ENCODE peak calls at places on chromosome 3, in eight cellular contexts. One of them, this sample, is unnamed.

GRCh38 chr3:132445812-132446211 is 28.5 kb downstream of the DNAJC13 start:
- DNase-seq in tibial artery: no peak
- DNase-seq in CD4-positive, alpha-beta memory T cell: no peak
- DNase-seq in adrenal gland: no peak
- DNase-seq in fibroblast of lung: peak; percentile 75
- DNase-seq in SJCRH30: peak; percentile 14
- DNase-seq in vagina: no peak
- DNase-seq in transverse colon: no peak
- DNase-seq in this sample: no peak

GRCh38 chr3:8712045-8712870 is 21.3 kb upstream of the CAV3 start:
- DNase-seq in tibial artery: no peak
- DNase-seq in CD4-positive, alpha-beta memory T cell: no peak
- DNase-seq in adrenal gland: no peak
- DNase-seq in fibroblast of lung: peak; percentile 59
- DNase-seq in SJCRH30: peak; percentile 97
- DNase-seq in vagina: no peak
- DNase-seq in transverse colon: no peak
- DNase-seq in this sample: no peak

GRCh38 chr3:164418426-164418825 is 659.9 kb downstream of the SI start:
- DNase-seq in tibial artery: no peak
- DNase-seq in CD4-positive, alpha-beta memory T cell: no peak
- DNase-seq in adrenal gland: no peak
- DNase-seq in fibroblast of lung: no peak
- DNase-seq in SJCRH30: no peak
- DNase-seq in vagina: no peak
- DNase-seq in transverse colon: peak; percentile 20
- DNase-seq in this sample: no peak

GRCh38 chr3:195900426-195901355 is 7.7 kb downstream of the TNK2 start:
- DNase-seq in tibial artery: peak; percentile 58
- DNase-seq in CD4-positive, alpha-beta memory T cell: no peak
- DNase-seq in adrenal gland: peak; percentile 51
- DNase-seq in fibroblast of lung: peak; percentile 56
- DNase-seq in SJCRH30: no peak
- DNase-seq in vagina: no peak
- DNase-seq in transverse colon: peak; percentile 46
- DNase-seq in this sample: no peak

GRCh38 chr3:162007722-162008121 is 511.1 kb downstream of the OTOL1 start:
- DNase-seq in tibial artery: no peak
- DNase-seq in CD4-positive, alpha-beta memory T cell: no peak
- DNase-seq in adrenal gland: no peak
- DNase-seq in fibroblast of lung: peak; percentile 31
- DNase-seq in SJCRH30: no peak
- DNase-seq in vagina: no peak
- DNase-seq in transverse colon: no peak
- DNase-seq in this sample: no peak

GRCh38 chr3:49790626-49791411 is 4.5 kb upstream of the IP6K1 start:
- DNase-seq in tibial artery: no peak
- DNase-seq in CD4-positive, alpha-beta memory T cell: no peak
- DNase-seq in adrenal gland: no peak
- DNase-seq in fibroblast of lung: no peak
- DNase-seq in SJCRH30: no peak
- DNase-seq in vagina: no peak
- DNase-seq in transverse colon: no peak
- DNase-seq in this sample: no peak

GRCh38 chr3:25962255-25962654 is 172.4 kb downstream of the OXSM start:
- DNase-seq in tibial artery: no peak
- DNase-seq in CD4-positive, alpha-beta memory T cell: no peak
- DNase-seq in adrenal gland: no peak
- DNase-seq in fibroblast of lung: no peak
- DNase-seq in SJCRH30: no peak
- DNase-seq in vagina: no peak
- DNase-seq in transverse colon: no peak
- DNase-seq in this sample: peak; percentile 11

GRCh38 chr3:152682477-152682876 is 152.5 kb upstream of the P2RY1 start:
- DNase-seq in tibial artery: no peak
- DNase-seq in CD4-positive, alpha-beta memory T cell: no peak
- DNase-seq in adrenal gland: no peak
- DNase-seq in fibroblast of lung: no peak
- DNase-seq in SJCRH30: no peak
- DNase-seq in vagina: no peak
- DNase-seq in transverse colon: no peak
- DNase-seq in this sample: no peak

GRCh38 chr3:73804204-73804603 is 179.5 kb upstream of the PDZRN3 start:
- DNase-seq in tibial artery: no peak
- DNase-seq in CD4-positive, alpha-beta memory T cell: no peak
- DNase-seq in adrenal gland: no peak
- DNase-seq in fibroblast of lung: no peak
- DNase-seq in SJCRH30: no peak
- DNase-seq in vagina: no peak
- DNase-seq in transverse colon: no peak
- DNase-seq in this sample: no peak

GRCh38 chr3:181383760-181384159 is 328.0 kb upstream of the SOX2 start:
- DNase-seq in tibial artery: no peak
- DNase-seq in CD4-positive, alpha-beta memory T cell: no peak
- DNase-seq in adrenal gland: no peak
- DNase-seq in fibroblast of lung: no peak
- DNase-seq in SJCRH30: no peak
- DNase-seq in vagina: no peak
- DNase-seq in transverse colon: no peak
- DNase-seq in this sample: no peak

GRCh38 chr3:139103484-139103883 is 58.8 kb upstream of the PRR23C start:
- DNase-seq in tibial artery: no peak
- DNase-seq in CD4-positive, alpha-beta memory T cell: no peak
- DNase-seq in adrenal gland: no peak
- DNase-seq in fibroblast of lung: no peak
- DNase-seq in SJCRH30: no peak
- DNase-seq in vagina: no peak
- DNase-seq in transverse colon: no peak
- DNase-seq in this sample: no peak

GRCh38 chr3:130635978-130636377 is 110.7 kb downstream of the PIK3R4 start:
- DNase-seq in tibial artery: no peak
- DNase-seq in CD4-positive, alpha-beta memory T cell: no peak
- DNase-seq in adrenal gland: no peak
- DNase-seq in fibroblast of lung: no peak
- DNase-seq in SJCRH30: no peak
- DNase-seq in vagina: no peak
- DNase-seq in transverse colon: no peak
- DNase-seq in this sample: no peak

GRCh38 chr3:160343132-160343531 is 55.9 kb downstream of the IFT80 start:
- DNase-seq in tibial artery: no peak
- DNase-seq in CD4-positive, alpha-beta memory T cell: no peak
- DNase-seq in adrenal gland: no peak
- DNase-seq in fibroblast of lung: peak; percentile 49
- DNase-seq in SJCRH30: no peak
- DNase-seq in vagina: no peak
- DNase-seq in transverse colon: no peak
- DNase-seq in this sample: no peak

GRCh38 chr3:190073264-190073663 is 47.4 kb downstream of the P3H2 start:
- DNase-seq in tibial artery: no peak
- DNase-seq in CD4-positive, alpha-beta memory T cell: no peak
- DNase-seq in adrenal gland: no peak
- DNase-seq in fibroblast of lung: no peak
- DNase-seq in SJCRH30: no peak
- DNase-seq in vagina: no peak
- DNase-seq in transverse colon: peak; percentile 18
- DNase-seq in this sample: no peak

GRCh38 chr3:98359993-98360675 is 6.5 kb downstream of the OR5K4 start:
- DNase-seq in tibial artery: no peak
- DNase-seq in CD4-positive, alpha-beta memory T cell: no peak
- DNase-seq in adrenal gland: no peak
- DNase-seq in fibroblast of lung: no peak
- DNase-seq in SJCRH30: no peak
- DNase-seq in vagina: no peak
- DNase-seq in transverse colon: no peak
- DNase-seq in this sample: no peak

GRCh38 chr3:44915702-44916438 is 41.5 kb downstream of the TGM4 start:
- DNase-seq in tibial artery: no peak
- DNase-seq in CD4-positive, alpha-beta memory T cell: no peak
- DNase-seq in adrenal gland: no peak
- DNase-seq in fibroblast of lung: peak; percentile 28
- DNase-seq in SJCRH30: no peak
- DNase-seq in vagina: no peak
- DNase-seq in transverse colon: no peak
- DNase-seq in this sample: no peak

GRCh38 chr3:61452536-61452991 is 108.8 kb upstream of the PTPRG start:
- DNase-seq in tibial artery: no peak
- DNase-seq in CD4-positive, alpha-beta memory T cell: no peak
- DNase-seq in adrenal gland: no peak
- DNase-seq in fibroblast of lung: peak; percentile 45
- DNase-seq in SJCRH30: no peak
- DNase-seq in vagina: no peak
- DNase-seq in transverse colon: no peak
- DNase-seq in this sample: no peak

GRCh38 chr3:48716508-48716981 is 476 bp downstream of the IP6K2 start:
- DNase-seq in tibial artery: no peak
- DNase-seq in CD4-positive, alpha-beta memory T cell: peak; percentile 28
- DNase-seq in adrenal gland: no peak
- DNase-seq in fibroblast of lung: no peak
- DNase-seq in SJCRH30: no peak
- DNase-seq in vagina: no peak
- DNase-seq in transverse colon: peak; percentile 35
- DNase-seq in this sample: no peak

GRCh38 chr3:108008931-108009635 is 81.7 kb downstream of the CD47 start:
- DNase-seq in tibial artery: no peak
- DNase-seq in CD4-positive, alpha-beta memory T cell: no peak
- DNase-seq in adrenal gland: no peak
- DNase-seq in fibroblast of lung: no peak
- DNase-seq in SJCRH30: no peak
- DNase-seq in vagina: no peak
- DNase-seq in transverse colon: no peak
- DNase-seq in this sample: peak; percentile 18

GRCh38 chr3:78825118-78825857 is 942.5 kb downstream of the ROBO1 start:
- DNase-seq in tibial artery: no peak
- DNase-seq in CD4-positive, alpha-beta memory T cell: no peak
- DNase-seq in adrenal gland: no peak
- DNase-seq in fibroblast of lung: peak; percentile 8
- DNase-seq in SJCRH30: no peak
- DNase-seq in vagina: no peak
- DNase-seq in transverse colon: no peak
- DNase-seq in this sample: no peak

DNA sequence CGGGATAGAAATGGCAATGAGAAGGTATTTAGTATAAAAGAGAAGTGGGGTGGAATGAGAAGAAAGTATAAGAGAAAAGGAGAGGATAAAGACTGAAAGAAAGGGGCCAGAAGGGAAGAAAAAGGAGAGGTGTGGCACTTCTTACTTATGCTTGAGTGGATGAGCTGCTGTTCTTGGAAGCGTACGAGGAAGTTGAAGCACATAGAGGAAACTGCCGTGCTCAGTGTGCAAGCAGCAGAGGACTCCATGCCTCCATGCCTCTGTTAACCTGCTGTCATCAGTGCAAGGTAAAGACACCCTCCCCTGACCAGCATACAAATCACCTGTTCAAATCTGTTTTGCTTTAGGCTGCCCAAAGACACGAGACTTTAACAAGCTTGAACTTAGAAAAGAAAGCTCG is 6.5 kb downstream of the WDR5B start:
- DNase-seq in tibial artery: no peak
- DNase-seq in CD4-positive, alpha-beta memory T cell: no peak
- DNase-seq in adrenal gland: no peak
- DNase-seq in fibroblast of lung: no peak
- DNase-seq in SJCRH30: no peak
- DNase-seq in vagina: no peak
- DNase-seq in transverse colon: no peak
- DNase-seq in this sample: no peak
- H3K27ac ChIP-seq in tibial artery: no peak overlapping the region
- H3K27ac ChIP-seq in CD4-positive, alpha-beta memory T cell: no peak overlapping the region
- H3K27ac ChIP-seq in adrenal gland: peak overlapping the region; percentile 16
- H3K27ac ChIP-seq in fibroblast of lung: no peak overlapping the region
- H3K27ac ChIP-seq in SJCRH30: no peak overlapping the region
- H3K27ac ChIP-seq in vagina: no peak overlapping the region
- H3K27ac ChIP-seq in transverse colon: no peak overlapping the region
- H3K27ac ChIP-seq in this sample: no peak overlapping the region

DNA sequence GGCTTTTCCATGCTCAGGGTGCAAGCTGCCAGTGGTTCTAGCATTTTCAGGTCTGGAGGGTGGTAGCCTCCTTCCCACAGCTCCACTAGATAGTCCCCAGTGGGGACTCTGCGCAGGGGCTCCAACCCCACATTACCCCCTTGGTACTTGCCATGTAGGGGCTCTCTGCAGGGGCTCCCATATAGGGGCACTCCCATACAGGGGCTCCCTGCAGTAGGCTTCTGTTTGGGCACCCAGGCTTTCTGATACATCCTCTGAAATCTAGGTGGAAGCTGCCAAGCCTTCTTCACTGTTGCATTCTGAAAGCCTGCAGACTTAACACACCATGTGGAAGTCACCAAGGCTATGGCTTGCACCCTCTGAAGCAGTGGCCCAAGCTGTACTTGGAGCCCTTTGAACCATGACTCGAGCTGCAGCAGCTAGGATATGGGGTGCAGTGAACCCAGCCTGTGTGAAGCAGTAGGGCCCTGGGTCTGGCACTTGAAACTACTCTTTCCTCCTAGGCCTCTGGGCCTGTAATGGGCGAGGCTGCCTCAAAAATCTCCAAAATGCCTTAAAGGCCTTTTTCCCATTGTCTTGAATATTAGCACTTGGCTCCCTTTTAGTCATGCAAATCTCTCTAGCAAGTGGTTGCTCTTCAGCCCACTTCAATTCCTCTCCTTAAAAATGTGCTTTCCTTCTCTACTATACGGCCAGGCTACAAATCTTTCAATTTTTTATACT is 96.4 kb downstream of the TPRA1 start:
- DNase-seq in tibial artery: no peak
- DNase-seq in CD4-positive, alpha-beta memory T cell: no peak
- DNase-seq in adrenal gland: no peak
- DNase-seq in fibroblast of lung: no peak
- DNase-seq in SJCRH30: no peak
- DNase-seq in vagina: peak; percentile 77
- DNase-seq in transverse colon: no peak
- DNase-seq in this sample: no peak
- H3K4me3 ChIP-seq in tibial artery: no peak overlapping the region
- H3K4me3 ChIP-seq in CD4-positive, alpha-beta memory T cell: no peak overlapping the region
- H3K4me3 ChIP-seq in adrenal gland: no peak overlapping the region
- H3K4me3 ChIP-seq in fibroblast of lung: no peak overlapping the region
- H3K4me3 ChIP-seq in SJCRH30: no peak overlapping the region
- H3K4me3 ChIP-seq in vagina: no peak overlapping the region
- H3K4me3 ChIP-seq in transverse colon: no peak overlapping the region
- H3K4me3 ChIP-seq in this sample: no peak overlapping the region

GRCh38 chr3:156729460-156730179 is 55.2 kb downstream of the TIPARP start:
- DNase-seq in tibial artery: no peak
- DNase-seq in CD4-positive, alpha-beta memory T cell: no peak
- DNase-seq in adrenal gland: no peak
- DNase-seq in fibroblast of lung: no peak
- DNase-seq in SJCRH30: no peak
- DNase-seq in vagina: no peak
- DNase-seq in transverse colon: no peak
- DNase-seq in this sample: no peak
- H3K36me3 ChIP-seq in tibial artery: no peaks in the 10 kb centered on the region
- H3K36me3 ChIP-seq in CD4-positive, alpha-beta memory T cell: no peaks in the 10 kb centered on the region
- H3K36me3 ChIP-seq in adrenal gland: no peaks in the 10 kb centered on the region
- H3K36me3 ChIP-seq in fibroblast of lung: no peaks in the 10 kb centered on the region
- H3K36me3 ChIP-seq in SJCRH30: no peaks in the 10 kb centered on the region
- H3K36me3 ChIP-seq in vagina: no peaks in the 10 kb centered on the region
- H3K36me3 ChIP-seq in transverse colon: no peaks in the 10 kb centered on the region
- H3K36me3 ChIP-seq in this sample: no peaks in the 10 kb centered on the region

DNA sequence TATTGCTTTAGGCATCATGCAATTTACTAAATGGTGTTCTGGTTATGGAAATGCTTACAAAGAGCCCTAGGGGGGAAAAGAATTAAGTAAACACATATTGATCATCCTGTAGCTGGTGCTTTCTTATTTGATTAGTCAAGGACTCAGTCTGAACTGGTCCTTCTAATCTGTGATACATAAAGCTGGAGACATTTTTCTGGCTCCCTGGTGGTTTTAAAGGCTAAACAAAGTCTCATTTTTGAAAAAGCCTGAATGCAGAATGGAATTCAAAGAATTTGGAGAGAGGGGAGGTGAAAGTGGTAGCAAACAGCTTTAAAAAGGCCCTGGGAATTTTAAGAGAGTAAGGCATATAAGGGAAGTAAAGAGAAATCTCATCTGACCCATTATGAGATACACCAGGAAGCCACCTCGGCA is 149.7 kb downstream of the RBMS3 start:
- DNase-seq in tibial artery: no peak
- DNase-seq in CD4-positive, alpha-beta memory T cell: no peak
- DNase-seq in adrenal gland: no peak
- DNase-seq in fibroblast of lung: peak; percentile 51
- DNase-seq in SJCRH30: no peak
- DNase-seq in vagina: no peak
- DNase-seq in transverse colon: no peak
- DNase-seq in this sample: no peak
- H3K27ac ChIP-seq in tibial artery: peak overlapping the region; percentile 29
- H3K27ac ChIP-seq in CD4-positive, alpha-beta memory T cell: no peak overlapping the region
- H3K27ac ChIP-seq in adrenal gland: no peak overlapping the region
- H3K27ac ChIP-seq in fibroblast of lung: no peak overlapping the region
- H3K27ac ChIP-seq in SJCRH30: peak overlapping the region; percentile 54
- H3K27ac ChIP-seq in vagina: no peak overlapping the region
- H3K27ac ChIP-seq in transverse colon: no peak overlapping the region
- H3K27ac ChIP-seq in this sample: no peak overlapping the region

This sample was measured in WERI-Rb-1.